ENCODE peak calls at places on chromosomes 13 and 19, in six cellular contexts. W is PC-3, K is GM23248, V is SK-N-SH, I is HCT116, R is MM.1S. S is an unnamed sample.

GRCh38 chr13:113820813-113821651 is 42.8 kb downstream of the GAS6 start:
- DNase-seq in W (peak), K (peak), V (peak), I (no peak), R (no peak), S (no peak)

GRCh38 chr19:5588906-5589676 is 21.3 kb upstream of the TINCR start:
- DNase-seq in W (no peak), K (no peak), V (peak), I (no peak), R (no peak), S (no peak)

GRCh38 chr13:114339779-114340534 is 25.7 kb downstream of the CHAMP1 start:
- DNase-seq in W (peak), K (peak), V (peak), I (peak), R (peak), S (no peak)

GRCh38 chr13:46181799-46182490 is at the start of gene LCP1:
- DNase-seq in W (peak), K (no peak), V (no peak), I (no peak), R (peak), S (no peak)

GRCh38 chr19:1429750-1430149 is 8.4 kb upstream of the RPS15 start:
- DNase-seq in W (no peak), K (no peak), V (no peak), I (no peak), R (no peak), S (no peak)

GRCh38 chr19:55118401-55118991 is 1.1 kb upstream of the PPP1R12C start:
- DNase-seq in W (no peak), K (peak), V (no peak), I (no peak), R (no peak), S (peak)

GRCh38 chr19:480016-480855 is 16.1 kb upstream of the MADCAM1 start:
- DNase-seq in W (peak), K (peak), V (peak), I (no peak), R (no peak), S (peak)

GRCh38 chr13:32229443-32229842 is 85.7 kb downstream of the ZAR1L start:
- DNase-seq in W (no peak), K (no peak), V (no peak), I (no peak), R (no peak), S (no peak)

GRCh38 chr13:110312669-110313031 is 5.6 kb downstream of the COL4A2 start:
- DNase-seq in W (peak), K (peak), V (no peak), I (no peak), R (no peak), S (no peak)

GRCh38 chr19:34269968-34270621 is 15.7 kb downstream of the GARRE1 start:
- DNase-seq in W (peak), K (peak), V (no peak), I (no peak), R (peak), S (no peak)

GRCh38 chr13:111537115-111537728 is 216.8 kb downstream of the TEX29 start:
- DNase-seq in W (no peak), K (no peak), V (no peak), I (no peak), R (no peak), S (no peak)

GRCh38 chr19:31518626-31519025 is 169.4 kb upstream of the TSHZ3 start:
- DNase-seq in W (no peak), K (no peak), V (no peak), I (no peak), R (no peak), S (no peak)

GRCh38 chr13:94617389-94618000 is 15.8 kb downstream of the GPR180 start:
- DNase-seq in W (peak), K (peak), V (peak), I (no peak), R (peak), S (no peak)

GRCh38 chr19:43760941-43761340 is 6.2 kb upstream of the SMG9 start:
- DNase-seq in W (no peak), K (no peak), V (no peak), I (no peak), R (no peak), S (no peak)

GRCh38 chr19:51181913-51182419 is 39.9 kb downstream of the SIGLEC7 start:
- DNase-seq in W (no peak), K (no peak), V (peak), I (no peak), R (no peak), S (peak)

GRCh38 chr19:920051-920857 is 3.1 kb downstream of the KISS1R start:
- DNase-seq in W (peak), K (peak), V (no peak), I (no peak), R (peak), S (peak)

GRCh38 chr19:31515931-31516330 is 166.7 kb upstream of the TSHZ3 start:
- DNase-seq in W (no peak), K (peak), V (no peak), I (no peak), R (no peak), S (no peak)

GRCh38 chr19:3073159-3073563 is 10.9 kb upstream of the TLE5 start:
- DNase-seq in W (no peak), K (peak), V (peak), I (peak), R (no peak), S (no peak)

GRCh38 chr13:99339736-99340392 is 32.7 kb upstream of the GPR183 start:
- DNase-seq in W (no peak), K (peak), V (no peak), I (no peak), R (no peak), S (no peak)

GRCh38 chr19:16244091-16244490 is 46.4 kb downstream of the AP1M1 start:
- DNase-seq in W (no peak), K (peak), V (no peak), I (no peak), R (no peak), S (no peak)

GRCh38 chr19:5627395-5627904 is 4.6 kb downstream of the SAFB start:
- DNase-seq in W (no peak), K (peak), V (no peak), I (no peak), R (no peak), S (peak)

GRCh38 chr13:29594710-29595379 is 643 bp downstream of the SLC7A1 start:
- DNase-seq in W (peak), K (peak), V (peak), I (no peak), R (no peak), S (peak)

GRCh38 chr19:35427187-35427586 is 20.9 kb upstream of the FFAR2 start:
- DNase-seq in W (no peak), K (no peak), V (no peak), I (no peak), R (no peak), S (no peak)

GRCh38 chr19:38457690-38458405 is 24.4 kb downstream of the RYR1 start:
- DNase-seq in W (no peak), K (no peak), V (no peak), I (no peak), R (no peak), S (no peak)

GRCh38 chr13:50080856-50081105 is 65.5 kb downstream of the KCNRG start:
- DNase-seq in W (no peak), K (peak), V (no peak), I (no peak), R (peak), S (no peak)
- TF ChIP-seq EZH2phosphoT487 in W (no peak), K (no peak), V (no peak), I (no peak), R (no peak), S (no peak)

GRCh38 chr19:37317403-37318209 is 53.3 kb upstream of the ZNF527 start:
- DNase-seq in W (peak), K (peak), V (peak), I (peak), R (peak), S (peak)

GRCh38 chr19:37309834-37310575 is 60.9 kb upstream of the ZNF527 start:
- DNase-seq in W (no peak), K (no peak), V (peak), I (no peak), R (no peak), S (no peak)

GRCh38 chr19:37313335-37313627 is 57.6 kb upstream of the ZNF527 start:
- DNase-seq in W (no peak), K (peak), V (no peak), I (no peak), R (no peak), S (no peak)
- H3K9ac ChIP-seq in W (no peak), K (peak), V (no peak), I (no peak), R (no peak), S (no peak)

GRCh38 chr13:28413999-28414398 is 80.9 kb downstream of the FLT1 start:
- DNase-seq in W (no peak), K (no peak), V (no peak), I (no peak), R (no peak), S (no peak)

GRCh38 chr13:28409648-28410047 is 85.3 kb downstream of the FLT1 start:
- DNase-seq in W (no peak), K (no peak), V (no peak), I (no peak), R (no peak), S (no peak)

GRCh38 chr13:28412981-28413380 is 81.9 kb downstream of the FLT1 start:
- DNase-seq in W (no peak), K (no peak), V (no peak), I (no peak), R (no peak), S (no peak)

GRCh38 chr13:28410096-28410495 is 84.8 kb downstream of the FLT1 start:
- DNase-seq in W (no peak), K (no peak), V (no peak), I (no peak), R (no peak), S (no peak)

GRCh38 chr13:28411859-28412353 is 83.0 kb downstream of the FLT1 start:
- DNase-seq in W (no peak), K (no peak), V (peak), I (no peak), R (no peak), S (no peak)
- H3K4me2 ChIP-seq in W (no peak), K (no peak), V (no peak), I (no peak), R (no peak), S (no peak)

DNA sequence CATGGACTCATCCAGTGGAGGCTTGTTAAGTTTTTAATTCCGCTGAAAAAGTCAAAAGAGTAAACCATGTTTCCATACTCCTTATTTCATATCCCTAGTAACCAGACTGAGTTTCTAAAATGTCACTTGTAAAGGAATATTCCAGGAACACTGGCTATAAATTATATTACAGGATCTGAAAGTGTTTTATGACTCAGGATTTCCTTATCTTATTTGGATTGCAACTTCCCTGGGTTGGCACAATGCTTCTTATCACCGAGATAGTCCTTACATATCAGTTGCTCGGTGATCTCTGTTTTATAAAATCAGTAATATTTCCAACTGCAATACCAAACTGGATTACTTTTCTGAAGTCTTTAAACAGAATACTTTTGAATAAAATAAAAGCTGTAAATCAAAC is 180.3 kb upstream of the TSC22D1 start:
- DNase-seq in W (no peak), K (no peak), V (no peak), I (no peak), R (no peak), S (no peak)
- TF ChIP-seq EZH2phosphoT487 in W (no peak), K (no peak), V (no peak), I (no peak), R (no peak), S (no peak)

GRCh38 chr19:47434088-47434487 is 14.8 kb upstream of the MEIS3 start:
- DNase-seq in W (no peak), K (no peak), V (no peak), I (no peak), R (no peak), S (no peak)

GRCh38 chr19:47432091-47432490 is 12.8 kb upstream of the MEIS3 start:
- DNase-seq in W (no peak), K (no peak), V (no peak), I (no peak), R (no peak), S (no peak)

GRCh38 chr19:47433121-47433520 is 13.8 kb upstream of the MEIS3 start:
- DNase-seq in W (no peak), K (peak), V (no peak), I (no peak), R (no peak), S (no peak)

GRCh38 chr19:47430041-47430802 is 10.9 kb upstream of the MEIS3 start:
- DNase-seq in W (no peak), K (peak), V (no peak), I (no peak), R (no peak), S (peak)

DNA sequence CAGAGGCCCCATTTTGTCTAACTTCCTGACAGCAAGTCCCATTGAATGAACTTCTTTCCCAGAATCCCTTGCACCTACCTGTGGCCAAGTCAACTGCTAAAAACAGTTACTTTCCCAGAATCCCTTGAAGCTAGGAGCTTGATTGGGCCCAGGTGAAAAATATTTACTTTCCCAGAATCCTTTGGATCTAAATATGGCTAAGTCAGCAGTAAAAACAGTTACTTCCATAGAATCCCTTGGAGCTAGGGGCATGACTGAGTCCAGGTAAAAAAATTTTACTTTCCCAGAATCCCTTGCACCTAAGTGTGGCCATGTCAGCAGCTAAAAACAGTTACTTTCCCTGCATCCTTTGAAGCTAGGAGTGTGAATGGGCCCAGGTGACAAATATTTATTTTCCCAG is 13.2 kb upstream of the MEIS3 start:
- DNase-seq in W (no peak), K (no peak), V (no peak), I (no peak), R (no peak), S (no peak)
- H3K9ac ChIP-seq in W (no peak), K (no peak), V (no peak), I (no peak), R (no peak), S (no peak)

GRCh38 chr13:41621716-41622508 is 164.6 kb downstream of the RGCC start:
- DNase-seq in W (no peak), K (peak), V (no peak), I (no peak), R (no peak), S (no peak)

GRCh38 chr13:41627425-41627824 is 170.1 kb downstream of the RGCC start:
- DNase-seq in W (no peak), K (no peak), V (no peak), I (no peak), R (no peak), S (no peak)

DNA sequence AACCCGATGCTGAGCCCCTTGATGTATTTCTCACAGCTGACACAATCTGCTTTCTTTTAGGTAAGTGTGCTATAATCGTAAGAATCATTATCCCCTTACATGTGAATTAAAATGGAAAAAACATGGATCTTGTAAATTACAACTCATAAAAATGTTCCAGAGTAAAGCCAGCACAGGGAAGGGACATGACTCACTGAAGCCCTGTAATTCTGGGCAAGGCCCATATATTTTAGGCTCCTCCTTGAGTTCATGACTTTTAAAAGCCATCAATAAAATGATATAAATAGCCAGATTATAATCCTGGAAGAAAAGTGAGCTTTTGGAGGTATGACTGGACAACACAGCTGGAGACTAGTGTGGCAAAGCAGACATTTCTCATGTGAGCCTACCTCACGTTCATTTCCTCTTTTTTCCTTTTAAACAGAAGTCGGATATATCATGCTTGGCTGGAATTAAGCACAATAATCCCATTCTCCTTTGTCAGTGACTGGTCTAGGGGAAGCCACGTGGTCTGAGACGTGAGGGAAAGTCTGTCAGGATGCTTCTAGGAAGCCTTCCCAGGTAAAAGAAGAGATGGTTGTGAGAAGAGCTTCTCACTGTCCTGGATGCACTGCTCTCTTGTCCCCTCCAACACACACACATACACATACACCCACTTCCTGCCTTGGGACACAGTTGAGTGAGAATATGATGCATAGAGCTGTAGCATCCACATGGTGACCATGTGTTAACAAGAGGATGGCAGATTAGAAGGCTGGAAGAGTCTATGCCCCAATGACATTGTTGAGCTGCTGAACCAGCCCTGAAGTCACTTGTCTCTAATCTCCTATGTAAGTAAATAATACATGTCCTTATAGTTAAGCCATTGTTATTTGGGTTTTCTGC is 165.4 kb downstream of the RGCC start:
- DNase-seq in W (peak), K (peak), V (no peak), I (no peak), R (no peak), S (no peak)
- H3K4me2 ChIP-seq in W (peak), K (peak), V (no peak), I (peak), R (no peak), S (no peak)

GRCh38 chr19:17441241-17442135 is 7.0 kb downstream of the TMEM221 start:
- DNase-seq in W (peak), K (peak), V (peak), I (no peak), R (no peak), S (peak)
- TF ChIP-seq EZH2phosphoT487 in W (no peak), K (no peak), V (no peak), I (no peak), R (no peak), S (no peak)

GRCh38 chr19:14027856-14028450 is at the start of gene RLN3:
- DNase-seq in W (no peak), K (no peak), V (no peak), I (no peak), R (no peak), S (no peak)

GRCh38 chr19:14033946-14034345 is 2.4 kb downstream of the IL27RA start:
- DNase-seq in W (no peak), K (peak), V (no peak), I (no peak), R (no peak), S (no peak)

GRCh38 chr19:14031719-14032480 is at the start of gene IL27RA:
- DNase-seq in W (peak), K (peak), V (peak), I (no peak), R (peak), S (peak)

GRCh38 chr19:14028901-14029300 is 953 bp downstream of the RLN3 start:
- DNase-seq in W (no peak), K (no peak), V (peak), I (no peak), R (no peak), S (no peak)

DNA sequence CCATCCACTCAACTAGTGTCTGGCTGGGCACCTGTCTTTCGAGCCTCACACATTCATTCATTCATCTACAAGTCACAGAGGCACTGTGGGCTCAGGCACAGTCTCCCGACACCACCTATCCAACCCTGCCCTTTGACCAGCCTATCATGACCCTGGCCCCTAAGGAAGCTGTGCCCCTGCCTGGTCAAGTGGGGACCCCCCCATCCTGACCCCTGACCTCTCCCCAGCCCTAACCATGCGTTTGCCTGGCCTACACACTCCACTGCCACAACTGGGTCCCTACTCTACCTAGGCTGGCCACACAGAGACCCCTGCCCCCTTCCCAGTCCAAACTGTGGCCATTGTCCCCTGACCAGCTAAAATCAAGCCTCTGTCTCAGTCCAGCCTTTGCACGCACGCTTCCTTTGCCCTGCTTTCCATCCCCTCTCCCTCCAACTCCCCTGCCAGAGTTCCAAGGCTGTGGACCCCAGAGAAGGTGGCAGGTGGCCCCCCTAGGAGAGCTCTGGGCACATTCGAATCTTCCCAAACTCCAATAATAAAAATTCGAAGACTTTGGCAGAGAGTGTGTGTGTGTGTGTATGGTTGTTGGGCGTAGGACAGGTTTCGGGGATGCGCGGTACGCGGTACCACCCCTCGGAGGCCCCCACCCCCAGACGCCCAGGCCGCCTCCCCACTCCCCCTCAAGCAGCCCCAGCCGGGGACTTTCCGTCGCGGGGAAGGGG is 404 bp upstream of the IL27RA start:
- DNase-seq in W (no peak), K (no peak), V (peak), I (no peak), R (no peak), S (no peak)
- H3K9ac ChIP-seq in W (peak), K (peak), V (peak), I (peak), R (peak), S (no peak)

S was measured in neural progenitor cell.